ENCODE peak calls at places on chromosomes 1 and 21, in five cellular contexts. N, T, D, K and V are unnamed samples.

GRCh38 chr21:42238185-42238934 is 19.4 kb downstream of the ABCG1 start:
- DNase-seq in N (peak), T (no peak), D (no peak), K (peak), V (no peak)

GRCh38 chr1:21665711-21666571 is 3.2 kb downstream of the RAP1GAP start:
- DNase-seq in N (no peak), T (no peak), D (no peak), K (peak), V (no peak)

GRCh38 chr1:94092210-94092613 is 28.7 kb downstream of the ABCA4 start:
- DNase-seq in N (no peak), T (no peak), D (peak), K (no peak), V (peak)

GRCh38 chr1:240352769-240353168 is 259.2 kb downstream of the GREM2 start:
- DNase-seq in N (no peak), T (no peak), D (peak), K (no peak), V (no peak)

GRCh38 chr21:45357436-45358260 is 47.3 kb upstream of the COL18A1 start:
- DNase-seq in N (no peak), T (no peak), D (peak), K (peak), V (no peak)

GRCh38 chr1:113990541-113990940 is 11.3 kb downstream of the OLFML3 start:
- DNase-seq in N (no peak), T (no peak), D (no peak), K (no peak), V (no peak)

GRCh38 chr1:175704621-175705020 is 38.8 kb downstream of the TNR start:
- DNase-seq in N (no peak), T (no peak), D (no peak), K (no peak), V (no peak)

GRCh38 chr21:20661745-20662470 is 336.3 kb upstream of the NCAM2 start:
- DNase-seq in N (no peak), T (no peak), D (peak), K (no peak), V (no peak)

GRCh38 chr1:171850951-171851350 is 9.7 kb downstream of the DNM3 start:
- DNase-seq in N (no peak), T (no peak), D (no peak), K (no peak), V (no peak)

GRCh38 chr1:207058878-207059867 is 6.1 kb downstream of the PFKFB2 start:
- DNase-seq in N (peak), T (no peak), D (no peak), K (no peak), V (no peak)

GRCh38 chr21:18521204-18521603 is 117.6 kb upstream of the TMPRSS15 start:
- DNase-seq in N (no peak), T (no peak), D (no peak), K (no peak), V (no peak)

DNA sequence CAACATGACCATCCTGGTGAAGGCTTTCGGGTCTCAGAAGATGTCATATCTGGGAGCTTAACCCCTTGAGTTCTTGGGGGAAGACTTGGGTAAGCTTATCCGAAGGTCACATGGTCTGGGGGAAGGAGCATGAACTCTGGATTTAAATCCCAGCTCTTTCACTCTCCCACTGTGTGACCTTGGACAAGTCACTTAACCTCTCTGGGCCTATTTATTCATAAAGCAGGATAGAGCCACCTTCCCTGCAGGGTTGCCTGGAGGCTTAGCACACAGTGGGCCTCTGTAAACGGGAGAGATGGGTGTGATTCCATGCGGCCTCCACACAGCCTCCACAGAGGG is 8.2 kb upstream of the ARHGEF10L start:
- DNase-seq in N (no peak), T (no peak), D (no peak), K (no peak), V (no peak)
- TF ChIP-seq CTCF in N (no peak), T (no peak), D (no peak), K (no peak), V (no peak)

GRCh38 chr1:119326251-119326650 is 42.3 kb upstream of the HAO2 start:
- DNase-seq in N (no peak), T (no peak), D (no peak), K (no peak), V (no peak)

GRCh38 chr1:119327066-119327435 is 41.5 kb upstream of the HAO2 start:
- DNase-seq in N (no peak), T (no peak), D (no peak), K (no peak), V (no peak)

GRCh38 chr1:119330062-119330939 is 38.3 kb upstream of the HAO2 start:
- DNase-seq in N (no peak), T (no peak), D (peak), K (no peak), V (no peak)

GRCh38 chr1:119329521-119329920 is 39.1 kb upstream of the HAO2 start:
- DNase-seq in N (no peak), T (no peak), D (no peak), K (no peak), V (no peak)

GRCh38 chr1:119327436-119328155 is 41.0 kb upstream of the HAO2 start:
- DNase-seq in N (no peak), T (peak), D (peak), K (no peak), V (no peak)
- TF ChIP-seq CTCF in N (peak), T (peak), D (peak), K (no peak), V (peak)

GRCh38 chr1:31396633-31397351 is 16.2 kb upstream of the SERINC2 start:
- DNase-seq in N (peak), T (peak), D (peak), K (no peak), V (no peak)
- TF ChIP-seq CTCF in N (peak), T (peak), D (peak), K (peak), V (peak)

DNA sequence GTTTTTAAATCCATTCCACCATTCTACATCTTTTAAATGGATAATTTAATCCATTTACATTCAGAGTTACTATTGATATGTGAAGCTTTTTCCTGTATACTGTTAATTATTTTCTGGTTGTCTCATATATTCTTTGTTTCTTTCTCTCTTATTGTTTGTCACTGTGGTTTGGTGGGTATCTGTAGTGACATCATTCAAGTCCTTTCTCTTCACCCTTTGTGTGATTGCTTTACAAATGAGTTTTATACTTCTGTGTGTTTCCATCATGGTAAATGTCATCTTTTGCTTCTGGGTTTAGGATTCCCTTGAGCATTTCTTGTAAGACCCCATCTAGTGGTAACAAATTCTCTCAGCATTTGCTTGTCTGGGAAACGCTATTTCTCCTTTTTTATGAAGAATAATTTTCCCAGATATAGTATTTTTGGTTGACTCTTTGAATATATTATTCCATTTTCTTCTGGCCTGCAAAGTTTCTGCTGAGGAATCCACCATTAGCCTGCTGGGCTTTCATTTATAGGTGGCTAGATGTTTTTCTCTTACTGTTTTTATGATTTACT is 10.2 kb downstream of the LY9 start:
- DNase-seq in N (no peak), T (no peak), D (no peak), K (no peak), V (no peak)
- TF ChIP-seq CTCF in N (peak), T (no peak), D (no peak), K (no peak), V (no peak)

GRCh38 chr1:112674440-112674985 is at the start of gene MOV10:
- DNase-seq in N (peak), T (peak), D (peak), K (peak), V (peak)
- TF ChIP-seq CTCF in N (no peak), T (no peak), D (peak), K (no peak), V (no peak)

GRCh38 chr1:225886159-225887029 is 2.6 kb downstream of the LEFTY1 start:
- DNase-seq in N (no peak), T (no peak), D (no peak), K (no peak), V (no peak)
- TF ChIP-seq CTCF in N (no peak), T (no peak), D (no peak), K (no peak), V (no peak)

GRCh38 chr1:16006552-16007485 is 2.8 kb downstream of the SRARP start:
- DNase-seq in N (peak), T (no peak), D (peak), K (no peak), V (no peak)
- TF ChIP-seq CTCF in N (peak), T (no peak), D (peak), K (no peak), V (no peak)

GRCh38 chr1:165409957-165410356 is 35.0 kb downstream of the RXRG start:
- DNase-seq in N (no peak), T (no peak), D (no peak), K (no peak), V (no peak)

GRCh38 chr1:165407398-165407797 is 37.5 kb downstream of the RXRG start:
- DNase-seq in N (no peak), T (no peak), D (no peak), K (no peak), V (no peak)

GRCh38 chr1:165403835-165404482 is 41.0 kb downstream of the RXRG start:
- DNase-seq in N (peak), T (peak), D (peak), K (no peak), V (no peak)

GRCh38 chr1:165411396-165411795 is 33.5 kb downstream of the RXRG start:
- DNase-seq in N (no peak), T (no peak), D (no peak), K (no peak), V (no peak)

GRCh38 chr1:165408518-165408917 is 36.4 kb downstream of the RXRG start:
- DNase-seq in N (no peak), T (peak), D (peak), K (no peak), V (no peak)
- TF ChIP-seq CTCF in N (peak), T (peak), D (peak), K (peak), V (peak)